ENCODE peak calls at places on chromosome 18, in nine cellular contexts. F is endothelial cell of umbilical vein, S is HCT116, Z is A549, Y is spleen, O is adrenal gland, B is right lobe of liver, G is IMR-90, X is heart left ventricle. J is an unnamed sample.

GRCh38 chr18:49961271-49961670 is 147.9 kb upstream of the ACAA2 start:
- DNase-seq in O (no peak), F (no peak), G (no peak), X (no peak), Y (no peak), S (no peak), Z (no peak), B (no peak), J (no peak)

GRCh38 chr18:61998957-61999356 is 106.2 kb upstream of the RNF152 start:
- DNase-seq in X (no peak), S (no peak), B (no peak), O (no peak), Z (no peak), F (peak), G (peak), Y (no peak), J (no peak)

GRCh38 chr18:8982416-8983183 is 119.9 kb upstream of the NDUFV2 start:
- DNase-seq in O (no peak), X (no peak), Z (peak), Y (no peak), S (peak), F (peak), G (peak), B (no peak), J (no peak)

GRCh38 chr18:35993013-35993412 is 20.5 kb downstream of the RMP24 start:
- DNase-seq in Z (no peak), S (no peak), G (no peak), Y (no peak), B (peak), O (no peak), F (no peak), X (peak), J (no peak)

GRCh38 chr18:45402485-45403056 is 212.7 kb upstream of the SLC14A2 start:
- DNase-seq in O (no peak), X (no peak), Z (no peak), F (no peak), S (no peak), Y (no peak), B (no peak), G (peak), J (no peak)

GRCh38 chr18:71809711-71810110 is 734.4 kb downstream of the CBLN2 start:
- DNase-seq in S (no peak), Z (no peak), O (no peak), B (no peak), X (no peak), G (no peak), F (no peak), Y (no peak), J (no peak)

GRCh38 chr18:79903787-79904356 is 47.6 kb downstream of the SLC66A2 start:
- DNase-seq in G (no peak), O (no peak), B (no peak), Z (no peak), Y (peak), X (no peak), S (no peak), F (no peak), J (peak)

GRCh38 chr18:34023471-34023870 is 201.2 kb downstream of the NOL4 start:
- DNase-seq in B (no peak), Y (no peak), S (no peak), F (no peak), Z (no peak), G (peak), X (no peak), O (no peak), J (no peak)

GRCh38 chr18:21230436-21230835 is 11.6 kb upstream of the GREB1L start:
- DNase-seq in O (no peak), Y (no peak), X (no peak), F (no peak), S (no peak), B (no peak), G (no peak), Z (no peak), J (no peak)

GRCh38 chr18:43234889-43235288 is 42.4 kb downstream of the SYT4 start:
- DNase-seq in G (no peak), Y (no peak), B (peak), Z (no peak), O (no peak), F (no peak), S (no peak), X (no peak), J (no peak)

GRCh38 chr18:61980355-61980754 is 87.5 kb upstream of the RNF152 start:
- DNase-seq in O (no peak), Z (no peak), B (no peak), F (no peak), X (no peak), G (peak), Y (no peak), S (no peak), J (no peak)

GRCh38 chr18:78816114-78816513 is 163.5 kb upstream of the SALL3 start:
- DNase-seq in O (no peak), S (no peak), B (no peak), F (no peak), X (no peak), Z (no peak), G (no peak), Y (peak), J (no peak)

GRCh38 chr18:23331091-23331920 is 121.8 kb upstream of the RIOK3 start:
- DNase-seq in B (no peak), S (no peak), G (no peak), X (no peak), F (no peak), Y (no peak), Z (no peak), O (no peak), J (no peak)
- TF ChIP-seq CTCF in B (no peak), S (no peak), G (no peak), X (no peak), F (no peak), Y (no peak), Z (no peak), O (no peak), J (no peak)

GRCh38 chr18:13232060-13232917 is 13.7 kb downstream of the LDLRAD4 start:
- DNase-seq in S (no peak), X (peak), G (no peak), O (no peak), B (no peak), F (no peak), Z (no peak), Y (no peak), J (no peak)

GRCh38 chr18:13233746-13234527 is 15.4 kb downstream of the LDLRAD4 start:
- DNase-seq in S (no peak), G (no peak), X (no peak), Y (peak), F (no peak), Z (no peak), B (peak), O (no peak), J (no peak)

GRCh38 chr18:13231151-13231550 is 12.6 kb downstream of the LDLRAD4 start:
- DNase-seq in Z (no peak), F (no peak), G (no peak), S (no peak), X (no peak), O (no peak), Y (no peak), B (no peak), J (no peak)

GRCh38 chr18:13234528-13234795 is 15.9 kb downstream of the LDLRAD4 start:
- DNase-seq in S (no peak), B (no peak), F (no peak), Y (peak), X (no peak), O (no peak), G (no peak), Z (no peak), J (no peak)

DNA sequence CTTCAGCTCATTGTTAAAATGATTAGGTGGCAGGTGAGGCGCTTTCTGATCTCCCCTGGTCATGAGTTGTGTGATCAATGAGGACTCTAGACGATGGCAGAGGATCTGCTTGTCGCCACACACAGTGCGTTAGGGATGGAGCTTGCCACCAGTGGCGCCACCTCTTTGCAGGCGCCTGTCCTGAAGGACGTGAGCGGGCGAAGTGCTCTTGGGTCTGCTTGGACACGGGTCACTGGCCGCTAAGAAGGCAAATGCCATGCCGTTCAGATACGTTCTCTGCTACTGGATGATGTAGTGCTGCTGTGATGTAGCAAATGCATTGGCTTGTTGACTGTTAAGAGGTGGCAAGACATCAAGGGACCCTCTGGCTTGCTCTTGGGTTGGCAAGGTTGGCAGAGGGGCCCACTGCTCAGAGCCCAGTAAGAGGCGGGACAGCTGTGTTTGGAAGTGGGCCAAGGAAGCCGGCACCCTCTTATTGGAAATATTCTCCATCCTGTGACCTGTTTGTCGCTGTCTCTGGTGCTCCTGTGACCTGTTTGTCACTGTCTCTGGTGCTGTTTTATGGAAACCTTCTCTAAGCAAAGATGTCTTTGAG is 14.5 kb downstream of the LDLRAD4 start:
- DNase-seq in F (no peak), Y (no peak), X (no peak), S (no peak), G (no peak), Z (no peak), B (no peak), O (no peak), J (no peak)
- H3K27ac ChIP-seq in F (no peak), Y (no peak), X (no peak), S (no peak), G (no peak), Z (no peak), B (no peak), O (no peak), J (no peak)

GRCh38 chr18:37156330-37156942 is 327.5 kb downstream of the KIAA1328 start:
- DNase-seq in S (no peak), X (no peak), Z (no peak), O (no peak), Y (no peak), G (no peak), F (peak), B (no peak), J (no peak)

GRCh38 chr18:37160038-37160745 is 331.3 kb downstream of the KIAA1328 start:
- DNase-seq in X (no peak), Z (no peak), B (no peak), S (no peak), G (no peak), Y (no peak), O (no peak), F (no peak), J (no peak)

GRCh38 chr18:37163119-37163518 is 334.2 kb downstream of the KIAA1328 start:
- DNase-seq in X (no peak), F (no peak), S (no peak), G (no peak), Z (no peak), Y (no peak), B (no peak), O (no peak), J (no peak)

GRCh38 chr18:37166491-37166890 is 337.6 kb downstream of the KIAA1328 start:
- DNase-seq in Z (no peak), B (no peak), O (no peak), X (no peak), G (no peak), F (no peak), S (no peak), Y (no peak), J (no peak)

GRCh38 chr18:37161491-37161890 is 332.6 kb downstream of the KIAA1328 start:
- DNase-seq in X (no peak), Z (no peak), F (no peak), Y (no peak), S (no peak), O (no peak), B (no peak), G (no peak), J (no peak)
- TF ChIP-seq POLR2A in X (no peak), Z (no peak), F (no peak), Y (no peak), S (no peak), O (no peak), B (no peak), G (no peak), J (no peak)

GRCh38 chr18:73756256-73757091 is 391.2 kb downstream of the FBXO15 start:
- DNase-seq in Z (peak), F (no peak), Y (no peak), S (no peak), O (no peak), B (no peak), G (peak), X (no peak), J (no peak)
- TF ChIP-seq CTCF in Z (no peak), F (no peak), Y (no peak), S (no peak), O (no peak), B (no peak), G (no peak), X (no peak), J (no peak)

GRCh38 chr18:73201940-73202339 is 334.2 kb upstream of the NETO1 start:
- DNase-seq in Y (no peak), X (no peak), G (peak), B (no peak), Z (no peak), F (no peak), O (no peak), S (no peak), J (no peak)

GRCh38 chr18:73199151-73199550 is 331.4 kb upstream of the NETO1 start:
- DNase-seq in F (no peak), O (no peak), G (peak), Z (no peak), Y (no peak), S (no peak), X (no peak), B (no peak), J (no peak)
- H3K27ac ChIP-seq in F (no peak), O (no peak), G (no peak), Z (no peak), Y (no peak), S (no peak), X (no peak), B (no peak), J (no peak)

GRCh38 chr18:63422087-63422861 is at the start of gene VPS4B:
- DNase-seq in Z (peak), O (peak), F (peak), G (peak), Y (peak), B (peak), S (peak), X (peak), J (peak)
- TF ChIP-seq POLR2A in Z (peak), O (peak), F (peak), G (peak), Y (peak), B (peak), S (peak), X (peak), J (peak)

GRCh38 chr18:6221602-6222014 is 193.1 kb downstream of the L3MBTL4 start:
- DNase-seq in G (no peak), Z (no peak), Y (no peak), F (no peak), B (no peak), O (no peak), S (no peak), X (no peak), J (no peak)

GRCh38 chr18:6215888-6216287 is 198.8 kb downstream of the L3MBTL4 start:
- DNase-seq in Y (no peak), Z (no peak), F (no peak), G (no peak), B (no peak), S (no peak), X (no peak), O (no peak), J (no peak)

GRCh38 chr18:6220129-6220528 is 194.6 kb downstream of the L3MBTL4 start:
- DNase-seq in O (no peak), B (no peak), S (no peak), F (no peak), X (no peak), Y (no peak), G (no peak), Z (no peak), J (no peak)

GRCh38 chr18:6222271-6222670 is 192.4 kb downstream of the L3MBTL4 start:
- DNase-seq in G (no peak), O (no peak), Y (no peak), F (no peak), B (no peak), X (no peak), S (no peak), Z (no peak), J (no peak)

GRCh38 chr18:6219116-6219717 is 195.5 kb downstream of the L3MBTL4 start:
- DNase-seq in Y (no peak), O (peak), B (no peak), S (no peak), F (peak), X (peak), G (peak), Z (peak), J (peak)
- TF ChIP-seq CTCF in Y (peak), O (peak), B (peak), S (peak), F (peak), X (peak), G (peak), Z (peak), J (no peak)

GRCh38 chr18:38931754-38932050 is 1366.1 kb upstream of the CELF4 start:
- DNase-seq in Z (no peak), F (no peak), G (no peak), Y (no peak), X (no peak), B (no peak), S (no peak), O (no peak), J (no peak)
- H3K27ac ChIP-seq in Z (no peak), F (no peak), G (no peak), Y (no peak), X (no peak), B (no peak), S (no peak), O (no peak), J (no peak)

DNA sequence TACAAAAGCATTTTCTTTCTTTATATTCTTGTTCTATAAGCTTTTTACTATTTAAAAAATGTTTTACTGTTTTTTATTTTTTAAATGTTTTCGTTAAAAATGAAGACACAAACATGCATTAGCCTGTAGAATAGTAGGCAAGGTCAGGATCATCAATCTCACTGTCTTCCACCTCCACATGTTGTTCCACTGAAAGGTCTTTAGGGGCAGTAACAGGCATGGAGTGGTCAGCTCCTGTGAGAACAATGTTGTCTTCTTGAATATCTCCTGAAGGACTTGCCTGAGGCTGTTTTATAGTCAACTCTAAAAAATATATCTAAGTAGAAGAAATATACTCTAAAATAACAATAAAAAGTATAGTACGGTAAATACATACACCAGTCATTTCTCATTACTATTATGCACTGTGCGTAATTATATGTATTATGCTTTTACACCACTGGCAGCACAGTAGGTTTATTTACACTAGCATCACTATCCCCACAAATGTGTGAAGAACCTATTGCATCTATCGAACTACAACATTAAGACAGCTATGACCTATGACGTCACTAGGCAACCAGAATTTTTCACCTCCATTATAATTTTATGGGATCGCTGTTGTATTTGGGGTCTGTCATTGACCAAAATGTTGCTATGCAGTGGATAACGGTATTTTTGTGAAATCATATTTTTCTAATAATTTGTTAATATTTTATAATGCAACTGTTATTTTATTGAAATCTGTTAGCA is 764.3 kb downstream of the METTL4 start:
- DNase-seq in X (no peak), Y (no peak), Z (no peak), B (no peak), S (no peak), G (no peak), O (no peak), F (no peak), J (no peak)
- TF ChIP-seq POLR2A in X (no peak), Y (no peak), Z (no peak), B (no peak), S (no peak), G (no peak), O (no peak), F (no peak), J (no peak)